ENCODE peak calls at places on chromosomes 16 and 17, in six cellular contexts. One of them, this sample, is unnamed. For H3K27me3 and H3K4me1, the result is how much of the 10 kb centered on the place peaks cover.

GRCh38 chr17:21400816-21401593 is 24.8 kb downstream of the KCNJ12 start:
- DNase-seq in effector memory CD4-positive, alpha-beta T cell: no peak
- DNase-seq in heart left ventricle: no peak
- DNase-seq in sigmoid colon: no peak
- DNase-seq in aorta: no peak
- DNase-seq in GM23248: no peak
- DNase-seq in this sample: no peak

GRCh38 chr16:50430076-50430475 is 61.3 kb upstream of the BRD7 start:
- DNase-seq in heart left ventricle: no peak
- DNase-seq in aorta: no peak
- DNase-seq in GM23248: peak
- DNase-seq in sigmoid colon: no peak
- DNase-seq in effector memory CD4-positive, alpha-beta T cell: no peak
- DNase-seq in this sample: no peak

GRCh38 chr17:81482673-81483072 is 29.9 kb downstream of the ACTG1 start:
- DNase-seq in effector memory CD4-positive, alpha-beta T cell: no peak
- DNase-seq in sigmoid colon: no peak
- DNase-seq in GM23248: no peak
- DNase-seq in aorta: no peak
- DNase-seq in heart left ventricle: no peak
- DNase-seq in this sample: peak

GRCh38 chr16:3479654-3480216 is 15.6 kb downstream of the C16orf90 start:
- DNase-seq in aorta: no peak
- DNase-seq in effector memory CD4-positive, alpha-beta T cell: no peak
- DNase-seq in heart left ventricle: no peak
- DNase-seq in GM23248: no peak
- DNase-seq in sigmoid colon: no peak
- DNase-seq in this sample: no peak

GRCh38 chr16:88782454-88783390 is 2.3 kb downstream of the PIEZO1 start:
- DNase-seq in sigmoid colon: peak
- DNase-seq in GM23248: peak
- DNase-seq in effector memory CD4-positive, alpha-beta T cell: peak
- DNase-seq in heart left ventricle: no peak
- DNase-seq in aorta: no peak
- DNase-seq in this sample: peak

GRCh38 chr17:45135978-45136791 is 698 bp downstream of the ACBD4 start:
- DNase-seq in heart left ventricle: no peak
- DNase-seq in GM23248: peak
- DNase-seq in effector memory CD4-positive, alpha-beta T cell: no peak
- DNase-seq in aorta: peak
- DNase-seq in sigmoid colon: no peak
- DNase-seq in this sample: no peak

GRCh38 chr16:55613578-55614333 is 42.0 kb upstream of the SLC6A2 start:
- DNase-seq in heart left ventricle: no peak
- DNase-seq in sigmoid colon: no peak
- DNase-seq in GM23248: no peak
- DNase-seq in aorta: no peak
- DNase-seq in effector memory CD4-positive, alpha-beta T cell: no peak
- DNase-seq in this sample: no peak

GRCh38 chr16:68227183-68227793 is 8.6 kb downstream of the ESRP2 start:
- DNase-seq in effector memory CD4-positive, alpha-beta T cell: no peak
- DNase-seq in heart left ventricle: no peak
- DNase-seq in aorta: no peak
- DNase-seq in sigmoid colon: peak
- DNase-seq in GM23248: no peak
- DNase-seq in this sample: no peak

GRCh38 chr16:47387026-47387734 is 73.7 kb downstream of the ITFG1 start:
- DNase-seq in sigmoid colon: no peak
- DNase-seq in effector memory CD4-positive, alpha-beta T cell: no peak
- DNase-seq in GM23248: no peak
- DNase-seq in heart left ventricle: no peak
- DNase-seq in aorta: no peak
- DNase-seq in this sample: no peak

GRCh38 chr16:53600076-53600475 is 97.1 kb upstream of the AKTIP start:
- DNase-seq in sigmoid colon: no peak
- DNase-seq in heart left ventricle: no peak
- DNase-seq in GM23248: peak
- DNase-seq in aorta: no peak
- DNase-seq in effector memory CD4-positive, alpha-beta T cell: no peak
- DNase-seq in this sample: no peak

GRCh38 chr17:78001182-78001581 is 42.7 kb downstream of the TNRC6C start:
- DNase-seq in sigmoid colon: no peak
- DNase-seq in effector memory CD4-positive, alpha-beta T cell: no peak
- DNase-seq in aorta: no peak
- DNase-seq in GM23248: no peak
- DNase-seq in heart left ventricle: no peak
- DNase-seq in this sample: no peak

GRCh38 chr17:50468120-50469004 is at the start of gene CHAD:
- DNase-seq in aorta: no peak
- DNase-seq in sigmoid colon: peak
- DNase-seq in GM23248: peak
- DNase-seq in heart left ventricle: no peak
- DNase-seq in effector memory CD4-positive, alpha-beta T cell: no peak
- DNase-seq in this sample: no peak

GRCh38 chr17:73976147-73976546 is 227.3 kb upstream of the RPL38 start:
- DNase-seq in effector memory CD4-positive, alpha-beta T cell: no peak
- DNase-seq in GM23248: no peak
- DNase-seq in aorta: no peak
- DNase-seq in sigmoid colon: no peak
- DNase-seq in heart left ventricle: no peak
- DNase-seq in this sample: no peak

GRCh38 chr16:58503863-58504688 is 4.1 kb downstream of the NDRG4 start:
- DNase-seq in heart left ventricle: peak
- DNase-seq in sigmoid colon: peak
- DNase-seq in effector memory CD4-positive, alpha-beta T cell: no peak
- DNase-seq in GM23248: no peak
- DNase-seq in aorta: peak
- DNase-seq in this sample: peak

GRCh38 chr16:71894229-71894920 is 956 bp upstream of the IST1 start:
- DNase-seq in effector memory CD4-positive, alpha-beta T cell: peak
- DNase-seq in sigmoid colon: peak
- DNase-seq in heart left ventricle: peak
- DNase-seq in GM23248: peak
- DNase-seq in aorta: no peak
- DNase-seq in this sample: peak

GRCh38 chr17:76753061-76753961 is 15.4 kb downstream of the MFSD11 start:
- DNase-seq in sigmoid colon: no peak
- DNase-seq in aorta: no peak
- DNase-seq in GM23248: no peak
- DNase-seq in heart left ventricle: no peak
- DNase-seq in effector memory CD4-positive, alpha-beta T cell: no peak
- DNase-seq in this sample: no peak

GRCh38 chr17:36942631-36943125 is 5.4 kb downstream of the LHX1 start:
- DNase-seq in heart left ventricle: no peak
- DNase-seq in effector memory CD4-positive, alpha-beta T cell: no peak
- DNase-seq in aorta: no peak
- DNase-seq in sigmoid colon: no peak
- DNase-seq in GM23248: no peak
- DNase-seq in this sample: no peak

GRCh38 chr16:878071-878784 is 77.7 kb upstream of the GNG13 start:
- DNase-seq in sigmoid colon: peak
- DNase-seq in heart left ventricle: no peak
- DNase-seq in effector memory CD4-positive, alpha-beta T cell: no peak
- DNase-seq in GM23248: no peak
- DNase-seq in aorta: no peak
- DNase-seq in this sample: peak

GRCh38 chr17:35241520-35241919 is 1.4 kb upstream of the SLFN5 start:
- DNase-seq in sigmoid colon: no peak
- DNase-seq in GM23248: no peak
- DNase-seq in effector memory CD4-positive, alpha-beta T cell: peak
- DNase-seq in heart left ventricle: no peak
- DNase-seq in aorta: no peak
- DNase-seq in this sample: no peak

GRCh38 chr17:35238817-35239216 is 4.1 kb upstream of the SLFN5 start:
- DNase-seq in heart left ventricle: no peak
- DNase-seq in sigmoid colon: no peak
- DNase-seq in aorta: no peak
- DNase-seq in effector memory CD4-positive, alpha-beta T cell: no peak
- DNase-seq in GM23248: peak
- DNase-seq in this sample: no peak

GRCh38 chr17:35242158-35242804 is 591 bp upstream of the SLFN5 start:
- DNase-seq in effector memory CD4-positive, alpha-beta T cell: peak
- DNase-seq in sigmoid colon: peak
- DNase-seq in aorta: peak
- DNase-seq in GM23248: peak
- DNase-seq in heart left ventricle: peak
- DNase-seq in this sample: peak

GRCh38 chr17:35240861-35241260 is 2.0 kb upstream of the SLFN5 start:
- DNase-seq in effector memory CD4-positive, alpha-beta T cell: no peak
- DNase-seq in heart left ventricle: no peak
- DNase-seq in aorta: no peak
- DNase-seq in GM23248: no peak
- DNase-seq in sigmoid colon: no peak
- DNase-seq in this sample: no peak

DNA sequence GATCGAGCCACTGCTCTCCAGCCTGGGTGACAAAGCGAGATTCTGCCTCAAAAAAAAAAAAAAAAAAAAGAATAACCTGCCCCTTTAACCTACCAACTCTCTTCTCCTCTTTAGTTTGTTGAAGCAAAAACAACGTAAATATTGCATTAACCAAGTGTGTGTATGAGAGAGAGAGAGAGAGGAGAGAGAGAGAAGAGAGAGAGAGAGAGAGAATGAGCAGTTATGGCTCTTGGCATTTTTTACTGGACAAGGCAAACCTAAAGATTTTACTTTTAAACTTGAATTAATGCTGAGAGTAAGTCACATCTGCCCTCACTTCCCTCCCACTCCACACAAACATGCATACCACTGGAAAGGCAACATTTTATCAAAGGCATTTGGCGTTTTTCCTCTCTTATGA is 3.0 kb upstream of the SLFN5 start:
- DNase-seq in aorta: no peak
- DNase-seq in sigmoid colon: no peak
- DNase-seq in effector memory CD4-positive, alpha-beta T cell: no peak
- DNase-seq in heart left ventricle: no peak
- DNase-seq in GM23248: peak
- DNase-seq in this sample: no peak
- H3K27ac ChIP-seq in aorta: no peak
- H3K27ac ChIP-seq in sigmoid colon: no peak
- H3K27ac ChIP-seq in effector memory CD4-positive, alpha-beta T cell: peak
- H3K27ac ChIP-seq in heart left ventricle: no peak
- H3K27ac ChIP-seq in GM23248: no peak
- H3K27ac ChIP-seq in this sample: no peak

GRCh38 chr16:30680326-30680725 is 18.6 kb upstream of the SRCAP start:
- DNase-seq in effector memory CD4-positive, alpha-beta T cell: no peak
- DNase-seq in aorta: no peak
- DNase-seq in heart left ventricle: no peak
- DNase-seq in GM23248: no peak
- DNase-seq in sigmoid colon: no peak
- DNase-seq in this sample: no peak
- H3K27me3 ChIP-seq in effector memory CD4-positive, alpha-beta T cell: under half
- H3K27me3 ChIP-seq in aorta: under half
- H3K27me3 ChIP-seq in heart left ventricle: under half
- H3K27me3 ChIP-seq in GM23248: under half
- H3K27me3 ChIP-seq in sigmoid colon: under half
- H3K27me3 ChIP-seq in this sample: under half

GRCh38 chr17:56395787-56396186 is 197.7 kb upstream of the NOG start:
- DNase-seq in heart left ventricle: no peak
- DNase-seq in effector memory CD4-positive, alpha-beta T cell: no peak
- DNase-seq in GM23248: peak
- DNase-seq in sigmoid colon: no peak
- DNase-seq in aorta: no peak
- DNase-seq in this sample: no peak

GRCh38 chr17:56393156-56393555 is 200.3 kb upstream of the NOG start:
- DNase-seq in aorta: no peak
- DNase-seq in effector memory CD4-positive, alpha-beta T cell: no peak
- DNase-seq in sigmoid colon: no peak
- DNase-seq in GM23248: no peak
- DNase-seq in heart left ventricle: no peak
- DNase-seq in this sample: no peak

GRCh38 chr17:56389356-56389755 is 204.1 kb upstream of the NOG start:
- DNase-seq in aorta: no peak
- DNase-seq in sigmoid colon: no peak
- DNase-seq in effector memory CD4-positive, alpha-beta T cell: no peak
- DNase-seq in heart left ventricle: no peak
- DNase-seq in GM23248: no peak
- DNase-seq in this sample: no peak

DNA sequence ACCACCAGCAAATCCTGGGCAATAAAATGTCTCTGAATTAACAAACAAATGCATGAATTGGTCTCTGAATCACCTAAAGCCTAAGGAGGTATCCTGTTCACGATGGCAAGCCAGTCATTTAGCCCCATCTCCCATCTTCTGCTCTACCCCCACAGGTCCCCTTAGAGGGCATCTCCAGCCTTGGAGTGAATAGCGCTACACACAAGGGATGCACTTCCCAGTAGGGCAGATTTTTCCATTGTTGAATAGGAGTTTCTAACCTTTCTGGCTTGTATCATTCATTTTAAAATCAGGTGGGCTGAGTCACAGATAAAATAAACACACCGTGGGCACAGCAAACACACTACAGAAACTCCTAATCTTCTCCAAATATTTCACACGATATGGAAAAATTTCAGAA is 201.2 kb upstream of the NOG start:
- DNase-seq in GM23248: no peak
- DNase-seq in heart left ventricle: no peak
- DNase-seq in sigmoid colon: no peak
- DNase-seq in effector memory CD4-positive, alpha-beta T cell: no peak
- DNase-seq in aorta: no peak
- DNase-seq in this sample: no peak
- H3K4me1 ChIP-seq in GM23248: under half
- H3K4me1 ChIP-seq in heart left ventricle: under half
- H3K4me1 ChIP-seq in sigmoid colon: under half
- H3K4me1 ChIP-seq in effector memory CD4-positive, alpha-beta T cell: under half
- H3K4me1 ChIP-seq in aorta: under half
- H3K4me1 ChIP-seq in this sample: under half

GRCh38 chr16:84794626-84795025 is 25.2 kb upstream of the CRISPLD2 start:
- DNase-seq in GM23248: no peak
- DNase-seq in effector memory CD4-positive, alpha-beta T cell: no peak
- DNase-seq in sigmoid colon: peak
- DNase-seq in heart left ventricle: no peak
- DNase-seq in aorta: no peak
- DNase-seq in this sample: no peak
- H3K27ac ChIP-seq in GM23248: no peak
- H3K27ac ChIP-seq in effector memory CD4-positive, alpha-beta T cell: no peak
- H3K27ac ChIP-seq in sigmoid colon: peak
- H3K27ac ChIP-seq in heart left ventricle: peak
- H3K27ac ChIP-seq in aorta: no peak
- H3K27ac ChIP-seq in this sample: no peak

GRCh38 chr17:5785343-5785742 is 201.0 kb upstream of the NLRP1 start:
- DNase-seq in effector memory CD4-positive, alpha-beta T cell: no peak
- DNase-seq in GM23248: peak
- DNase-seq in heart left ventricle: no peak
- DNase-seq in aorta: no peak
- DNase-seq in sigmoid colon: no peak
- DNase-seq in this sample: no peak
- H3K27me3 ChIP-seq in effector memory CD4-positive, alpha-beta T cell: under half
- H3K27me3 ChIP-seq in GM23248: under half
- H3K27me3 ChIP-seq in heart left ventricle: under half
- H3K27me3 ChIP-seq in aorta: under half
- H3K27me3 ChIP-seq in sigmoid colon: under half
- H3K27me3 ChIP-seq in this sample: under half

GRCh38 chr16:15950869-15951268 is 1.5 kb downstream of the ABCC1 start:
- DNase-seq in aorta: no peak
- DNase-seq in heart left ventricle: no peak
- DNase-seq in GM23248: no peak
- DNase-seq in sigmoid colon: no peak
- DNase-seq in effector memory CD4-positive, alpha-beta T cell: no peak
- DNase-seq in this sample: no peak
- H3K4me1 ChIP-seq in aorta: under half
- H3K4me1 ChIP-seq in heart left ventricle: under half
- H3K4me1 ChIP-seq in GM23248: under half
- H3K4me1 ChIP-seq in sigmoid colon: half or more
- H3K4me1 ChIP-seq in effector memory CD4-positive, alpha-beta T cell: under half
- H3K4me1 ChIP-seq in this sample: under half

This sample was measured in RWPE2.